ENCODE peak calls at places on chromosomes 16 and 17, in five cellular contexts. One of them, this sample, is unnamed.

GRCh38 chr17:65287040-65287439 is 149.9 kb downstream of the RGS9 start:
- DNase-seq in OCI-LY7: no peak
- DNase-seq in breast epithelium: no peak
- DNase-seq in effector memory CD4-positive, alpha-beta T cell: no peak
- DNase-seq in PC-9: no peak
- DNase-seq in this sample: no peak

GRCh38 chr17:75093543-75094158 is 5.9 kb downstream of the SLC16A5 start:
- DNase-seq in OCI-LY7: no peak
- DNase-seq in breast epithelium: no peak
- DNase-seq in effector memory CD4-positive, alpha-beta T cell: no peak
- DNase-seq in PC-9: no peak
- DNase-seq in this sample: no peak

GRCh38 chr17:75848523-75849303 is 4.5 kb upstream of the UNC13D start:
- DNase-seq in OCI-LY7: peak; percentile 83
- DNase-seq in breast epithelium: peak; percentile 82
- DNase-seq in effector memory CD4-positive, alpha-beta T cell: peak; percentile 69
- DNase-seq in PC-9: peak; percentile 47
- DNase-seq in this sample: peak; percentile 68

GRCh38 chr17:59378621-59379194 is 47.3 kb downstream of the YPEL2 start:
- DNase-seq in OCI-LY7: no peak
- DNase-seq in breast epithelium: no peak
- DNase-seq in effector memory CD4-positive, alpha-beta T cell: no peak
- DNase-seq in PC-9: no peak
- DNase-seq in this sample: no peak

GRCh38 chr17:46121165-46121764 is 72.0 kb downstream of the KANSL1 start:
- DNase-seq in OCI-LY7: peak; percentile 25
- DNase-seq in breast epithelium: no peak
- DNase-seq in effector memory CD4-positive, alpha-beta T cell: no peak
- DNase-seq in PC-9: no peak
- DNase-seq in this sample: no peak

GRCh38 chr17:42818379-42818778 is 5.7 kb downstream of the BECN1 start:
- DNase-seq in OCI-LY7: no peak
- DNase-seq in breast epithelium: no peak
- DNase-seq in effector memory CD4-positive, alpha-beta T cell: no peak
- DNase-seq in PC-9: no peak
- DNase-seq in this sample: no peak

GRCh38 chr17:44758414-44759095 is at the start of gene ADAM11:
- DNase-seq in OCI-LY7: no peak
- DNase-seq in breast epithelium: no peak
- DNase-seq in effector memory CD4-positive, alpha-beta T cell: no peak
- DNase-seq in PC-9: no peak
- DNase-seq in this sample: no peak

GRCh38 chr17:41511130-41511529 is 5.7 kb upstream of the KRT13 start:
- DNase-seq in OCI-LY7: no peak
- DNase-seq in breast epithelium: no peak
- DNase-seq in effector memory CD4-positive, alpha-beta T cell: no peak
- DNase-seq in PC-9: no peak
- DNase-seq in this sample: no peak

GRCh38 chr17:63634816-63635215 is 12.6 kb downstream of the MAP3K3 start:
- DNase-seq in OCI-LY7: no peak
- DNase-seq in breast epithelium: no peak
- DNase-seq in effector memory CD4-positive, alpha-beta T cell: no peak
- DNase-seq in PC-9: no peak
- DNase-seq in this sample: no peak

GRCh38 chr17:77266891-77267341 is 126.1 kb downstream of the SEC14L1 start:
- DNase-seq in OCI-LY7: peak; percentile 58
- DNase-seq in breast epithelium: no peak
- DNase-seq in effector memory CD4-positive, alpha-beta T cell: no peak
- DNase-seq in PC-9: no peak
- DNase-seq in this sample: no peak

GRCh38 chr16:11836653-11837244 is 14.6 kb downstream of the RSL1D1 start:
- DNase-seq in OCI-LY7: no peak
- DNase-seq in breast epithelium: no peak
- DNase-seq in effector memory CD4-positive, alpha-beta T cell: no peak
- DNase-seq in PC-9: no peak
- DNase-seq in this sample: no peak

GRCh38 chr16:10668322-10669045 is 26.2 kb downstream of the TEKT5 start:
- DNase-seq in OCI-LY7: peak; percentile 21
- DNase-seq in breast epithelium: no peak
- DNase-seq in effector memory CD4-positive, alpha-beta T cell: no peak
- DNase-seq in PC-9: no peak
- DNase-seq in this sample: no peak

GRCh38 chr17:77716289-77716929 is 242.1 kb upstream of the TNRC6C start:
- DNase-seq in OCI-LY7: no peak
- DNase-seq in breast epithelium: no peak
- DNase-seq in effector memory CD4-positive, alpha-beta T cell: no peak
- DNase-seq in PC-9: no peak
- DNase-seq in this sample: no peak

GRCh38 chr17:48618366-48618896 is 3.3 kb upstream of the HOXB8 start:
- DNase-seq in OCI-LY7: peak; percentile 76
- DNase-seq in breast epithelium: peak; percentile 84
- DNase-seq in effector memory CD4-positive, alpha-beta T cell: peak; percentile 75
- DNase-seq in PC-9: peak; percentile 73
- DNase-seq in this sample: peak; percentile 67

GRCh38 chr17:36148559-36149295 is 27.7 kb downstream of the TBC1D3B start:
- DNase-seq in OCI-LY7: peak; percentile 75
- DNase-seq in breast epithelium: peak; percentile 39
- DNase-seq in effector memory CD4-positive, alpha-beta T cell: peak; percentile 18
- DNase-seq in PC-9: no peak
- DNase-seq in this sample: peak; percentile 29

GRCh38 chr16:29024280-29024679 is 39.4 kb downstream of the LAT start:
- DNase-seq in OCI-LY7: no peak
- DNase-seq in breast epithelium: no peak
- DNase-seq in effector memory CD4-positive, alpha-beta T cell: no peak
- DNase-seq in PC-9: peak; percentile 17
- DNase-seq in this sample: no peak

GRCh38 chr16:83403751-83404150 is 404.0 kb upstream of the HSBP1 start:
- DNase-seq in OCI-LY7: no peak
- DNase-seq in breast epithelium: no peak
- DNase-seq in effector memory CD4-positive, alpha-beta T cell: no peak
- DNase-seq in PC-9: no peak
- DNase-seq in this sample: no peak

GRCh38 chr17:28563475-28563874 is 7.8 kb downstream of the PIGS start:
- DNase-seq in OCI-LY7: no peak
- DNase-seq in breast epithelium: no peak
- DNase-seq in effector memory CD4-positive, alpha-beta T cell: no peak
- DNase-seq in PC-9: peak; percentile 52
- DNase-seq in this sample: no peak

GRCh38 chr16:8892101-8892575 is 10.0 kb downstream of the LITAFD start:
- DNase-seq in OCI-LY7: no peak
- DNase-seq in breast epithelium: no peak
- DNase-seq in effector memory CD4-positive, alpha-beta T cell: no peak
- DNase-seq in PC-9: no peak
- DNase-seq in this sample: no peak

GRCh38 chr17:66567234-66568170 is 265.1 kb downstream of the PRKCA start:
- DNase-seq in OCI-LY7: peak; percentile 73
- DNase-seq in breast epithelium: peak; percentile 37
- DNase-seq in effector memory CD4-positive, alpha-beta T cell: peak; percentile 51
- DNase-seq in PC-9: peak; percentile 95
- DNase-seq in this sample: peak; percentile 30

GRCh38 chr17:12907477-12907876 is 110.3 kb downstream of the ELAC2 start:
- DNase-seq in OCI-LY7: no peak
- DNase-seq in breast epithelium: no peak
- DNase-seq in effector memory CD4-positive, alpha-beta T cell: no peak
- DNase-seq in PC-9: no peak
- DNase-seq in this sample: no peak

GRCh38 chr17:1455291-1455747 is 713 bp downstream of the CRK start:
- DNase-seq in OCI-LY7: peak; percentile 64
- DNase-seq in breast epithelium: peak; percentile 70
- DNase-seq in effector memory CD4-positive, alpha-beta T cell: no peak
- DNase-seq in PC-9: peak; percentile 58
- DNase-seq in this sample: peak; percentile 33

GRCh38 chr16:11604783-11605563 is 18.3 kb upstream of the LITAF start:
- DNase-seq in OCI-LY7: no peak
- DNase-seq in breast epithelium: no peak
- DNase-seq in effector memory CD4-positive, alpha-beta T cell: no peak
- DNase-seq in PC-9: no peak
- DNase-seq in this sample: no peak

GRCh38 chr17:46212634-46213435 is 19.6 kb upstream of the KANSL1 start:
- DNase-seq in OCI-LY7: peak; percentile 78
- DNase-seq in breast epithelium: peak; percentile 50
- DNase-seq in effector memory CD4-positive, alpha-beta T cell: peak; percentile 28
- DNase-seq in PC-9: peak; percentile 46
- DNase-seq in this sample: peak; percentile 81

GRCh38 chr17:73650147-73650546 is 5.9 kb upstream of the SDK2 start:
- DNase-seq in OCI-LY7: peak; percentile 59
- DNase-seq in breast epithelium: no peak
- DNase-seq in effector memory CD4-positive, alpha-beta T cell: no peak
- DNase-seq in PC-9: no peak
- DNase-seq in this sample: peak; percentile 28

GRCh38 chr17:75153854-75154194 is 488 bp downstream of the JPT1 start:
- DNase-seq in OCI-LY7: peak; percentile 57
- DNase-seq in breast epithelium: no peak
- DNase-seq in effector memory CD4-positive, alpha-beta T cell: no peak
- DNase-seq in PC-9: no peak
- DNase-seq in this sample: no peak

GRCh38 chr16:46885960-46886763 is 2.0 kb downstream of the GPT2 start:
- DNase-seq in OCI-LY7: no peak
- DNase-seq in breast epithelium: no peak
- DNase-seq in effector memory CD4-positive, alpha-beta T cell: no peak
- DNase-seq in PC-9: no peak
- DNase-seq in this sample: no peak

GRCh38 chr16:89815639-89816348 is 653 bp downstream of the FANCA start:
- DNase-seq in OCI-LY7: peak; percentile 54
- DNase-seq in breast epithelium: no peak
- DNase-seq in effector memory CD4-positive, alpha-beta T cell: no peak
- DNase-seq in PC-9: no peak
- DNase-seq in this sample: no peak

GRCh38 chr17:50476545-50477315 is 1.9 kb upstream of the RSAD1 start:
- DNase-seq in OCI-LY7: no peak
- DNase-seq in breast epithelium: no peak
- DNase-seq in effector memory CD4-positive, alpha-beta T cell: no peak
- DNase-seq in PC-9: no peak
- DNase-seq in this sample: no peak

GRCh38 chr17:48254896-48255295 is 147.3 kb downstream of the SNX11 start:
- DNase-seq in OCI-LY7: no peak
- DNase-seq in breast epithelium: no peak
- DNase-seq in effector memory CD4-positive, alpha-beta T cell: no peak
- DNase-seq in PC-9: no peak
- DNase-seq in this sample: no peak

GRCh38 chr17:4584125-4584834 is at the start of gene SMTNL2:
- DNase-seq in OCI-LY7: no peak
- DNase-seq in breast epithelium: no peak
- DNase-seq in effector memory CD4-positive, alpha-beta T cell: no peak
- DNase-seq in PC-9: no peak
- DNase-seq in this sample: no peak

GRCh38 chr17:74369221-74369620 is 1.9 kb downstream of the GPR142 start:
- DNase-seq in OCI-LY7: peak; percentile 38
- DNase-seq in breast epithelium: no peak
- DNase-seq in effector memory CD4-positive, alpha-beta T cell: no peak
- DNase-seq in PC-9: no peak
- DNase-seq in this sample: peak; percentile 47

GRCh38 chr16:11793840-11794239 is 3.2 kb downstream of the ZC3H7A start:
- DNase-seq in OCI-LY7: no peak
- DNase-seq in breast epithelium: no peak
- DNase-seq in effector memory CD4-positive, alpha-beta T cell: no peak
- DNase-seq in PC-9: no peak
- DNase-seq in this sample: peak; percentile 30

GRCh38 chr16:588889-589657 is 793 bp upstream of the RAB40C start:
- DNase-seq in OCI-LY7: peak; percentile 96
- DNase-seq in breast epithelium: peak; percentile 97
- DNase-seq in effector memory CD4-positive, alpha-beta T cell: peak; percentile 95
- DNase-seq in PC-9: peak; percentile 84
- DNase-seq in this sample: peak; percentile 98
- H3K4me1 ChIP-seq in OCI-LY7: peaks cover 25% of the 10 kb centered on the region
- H3K4me1 ChIP-seq in breast epithelium: peaks cover 34% of the 10 kb centered on the region
- H3K4me1 ChIP-seq in effector memory CD4-positive, alpha-beta T cell: peaks cover 19% of the 10 kb centered on the region
- H3K4me1 ChIP-seq in PC-9: peaks cover 41% of the 10 kb centered on the region
- H3K4me1 ChIP-seq in this sample: peaks cover 15% of the 10 kb centered on the region

DNA sequence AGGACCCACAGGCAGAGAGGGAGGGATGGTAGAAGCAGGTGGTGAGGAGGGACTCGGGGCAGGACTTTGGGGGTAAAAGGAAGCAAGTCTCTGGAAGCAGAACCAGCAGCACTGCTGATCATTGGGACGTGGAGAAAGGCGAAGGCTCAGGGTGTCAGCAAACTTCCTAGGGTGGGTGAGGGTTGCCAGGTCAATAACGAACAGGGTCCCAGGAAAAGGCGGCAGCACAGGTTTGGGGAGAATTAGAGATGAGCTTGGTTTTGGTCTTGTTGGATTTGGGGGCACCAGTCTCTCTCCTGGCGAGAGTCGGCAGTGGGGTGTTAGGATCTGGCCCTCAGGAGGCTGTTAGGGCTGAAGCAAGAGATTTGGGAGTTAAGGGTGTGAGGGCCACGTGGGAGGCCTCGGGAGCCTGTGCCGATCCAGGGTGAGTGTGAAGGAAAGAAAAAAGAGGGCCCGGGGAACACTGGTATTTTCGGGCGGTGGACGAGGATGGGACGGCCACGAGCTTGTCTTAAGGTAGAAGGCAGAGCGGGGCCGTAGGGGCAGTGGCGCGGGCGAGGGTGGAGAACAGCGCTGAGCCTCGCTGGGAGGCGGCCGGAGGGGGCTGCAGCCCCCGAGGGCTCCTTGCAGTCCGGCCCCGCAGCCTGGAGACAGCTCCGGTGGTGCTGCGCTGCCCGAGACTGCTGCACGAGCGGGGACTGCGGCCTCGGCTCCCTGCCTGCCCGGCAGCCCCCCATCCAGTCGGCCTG is 785 bp upstream of the ADORA2B start:
- DNase-seq in OCI-LY7: no peak
- DNase-seq in breast epithelium: no peak
- DNase-seq in effector memory CD4-positive, alpha-beta T cell: no peak
- DNase-seq in PC-9: no peak
- DNase-seq in this sample: no peak
- H3K4me1 ChIP-seq in OCI-LY7: no peaks in the 10 kb centered on the region
- H3K4me1 ChIP-seq in breast epithelium: no peaks in the 10 kb centered on the region
- H3K4me1 ChIP-seq in effector memory CD4-positive, alpha-beta T cell: peaks cover 9% of the 10 kb centered on the region
- H3K4me1 ChIP-seq in PC-9: peaks cover 26% of the 10 kb centered on the region
- H3K4me1 ChIP-seq in this sample: no peaks in the 10 kb centered on the region

GRCh38 chr17:81457396-81457795 is 55.2 kb downstream of the ACTG1 start:
- DNase-seq in OCI-LY7: peak; percentile 17
- DNase-seq in breast epithelium: no peak
- DNase-seq in effector memory CD4-positive, alpha-beta T cell: no peak
- DNase-seq in PC-9: no peak
- DNase-seq in this sample: no peak
- H3K4me1 ChIP-seq in OCI-LY7: peaks cover 38% of the 10 kb centered on the region
- H3K4me1 ChIP-seq in breast epithelium: no peaks in the 10 kb centered on the region
- H3K4me1 ChIP-seq in effector memory CD4-positive, alpha-beta T cell: peaks cover 13% of the 10 kb centered on the region
- H3K4me1 ChIP-seq in PC-9: no peaks in the 10 kb centered on the region
- H3K4me1 ChIP-seq in this sample: peaks cover 9% of the 10 kb centered on the region

GRCh38 chr16:85840801-85841200 is 41.3 kb downstream of the COX4I1 start:
- DNase-seq in OCI-LY7: no peak
- DNase-seq in breast epithelium: no peak
- DNase-seq in effector memory CD4-positive, alpha-beta T cell: no peak
- DNase-seq in PC-9: no peak
- DNase-seq in this sample: no peak
- H3K4me1 ChIP-seq in OCI-LY7: no peaks in the 10 kb centered on the region
- H3K4me1 ChIP-seq in breast epithelium: no peaks in the 10 kb centered on the region
- H3K4me1 ChIP-seq in effector memory CD4-positive, alpha-beta T cell: no peaks in the 10 kb centered on the region
- H3K4me1 ChIP-seq in PC-9: no peaks in the 10 kb centered on the region
- H3K4me1 ChIP-seq in this sample: no peaks in the 10 kb centered on the region